ENCODE peak calls at places on chromosomes 2 and 18, in six cellular contexts. U is left ventricle myocardium inferior, Z is sigmoid colon, Y is colonic mucosa, G is uterus, O is HCT116. R is an unnamed sample.
A peak's percentile ranks its signal among the peaks of the same experiment; 100 is the strongest.

GRCh38 chr2:16112251-16112971 is 172.1 kb downstream of the MYCN start:
- DNase-seq in U (no peak), Z (no peak), Y (no peak), G (no peak), O (no peak), R (no peak)

GRCh38 chr2:40244251-40245010 is 207.5 kb downstream of the SLC8A1 start:
- DNase-seq in U (peak; percentile 26), Z (peak; percentile 77), Y (peak; percentile 65), G (peak; percentile 52), O (peak; percentile 33), R (peak; percentile 67)

GRCh38 chr2:184004289-184004944 is 593.9 kb upstream of the ZNF804A start:
- DNase-seq in U (no peak), Z (no peak), Y (no peak), G (no peak), O (no peak), R (no peak)

GRCh38 chr2:202064206-202064880 is 8.7 kb upstream of the KIAA2012 start:
- DNase-seq in U (no peak), Z (no peak), Y (no peak), G (peak; percentile 22), O (no peak), R (no peak)

GRCh38 chr2:195710407-195710806 is 53.4 kb downstream of the SLC39A10 start:
- DNase-seq in U (no peak), Z (no peak), Y (no peak), G (no peak), O (no peak), R (no peak)

GRCh38 chr2:231483398-231484329 is 19.4 kb upstream of the NCL start:
- DNase-seq in U (peak; percentile 57), Z (peak; percentile 62), Y (no peak), G (no peak), O (no peak), R (peak; percentile 81)

GRCh38 chr2:176491172-176491904 is 222.1 kb downstream of the MTX2 start:
- DNase-seq in U (peak; percentile 78), Z (peak; percentile 84), Y (peak; percentile 33), G (peak; percentile 90), O (no peak), R (peak; percentile 70)

GRCh38 chr2:20436716-20437470 is 10.0 kb upstream of the RHOB start:
- DNase-seq in U (no peak), Z (peak; percentile 36), Y (no peak), G (peak; percentile 4), O (no peak), R (no peak)

GRCh38 chr2:191748528-191749180 is 70.7 kb downstream of the NABP1 start:
- DNase-seq in U (no peak), Z (no peak), Y (no peak), G (no peak), O (no peak), R (no peak)

GRCh38 chr18:59629894-59630293 is 67.3 kb downstream of the CCBE1 start:
- DNase-seq in U (peak; percentile 30), Z (peak; percentile 84), Y (no peak), G (peak; percentile 67), O (no peak), R (peak; percentile 72)

GRCh38 chr2:72172478-72172877 is 24.8 kb upstream of the CYP26B1 start:
- DNase-seq in U (no peak), Z (no peak), Y (no peak), G (no peak), O (no peak), R (no peak)

GRCh38 chr2:42971947-42972736 is 179.8 kb upstream of the HAAO start:
- DNase-seq in U (no peak), Z (peak; percentile 46), Y (no peak), G (no peak), O (no peak), R (no peak)

GRCh38 chr2:115481842-115482241 is 1039.4 kb downstream of the DPP10 start:
- DNase-seq in U (no peak), Z (no peak), Y (no peak), G (no peak), O (no peak), R (no peak)

GRCh38 chr2:119323459-119323858 is 43.2 kb downstream of the C2orf76 start:
- DNase-seq in U (no peak), Z (no peak), Y (no peak), G (no peak), O (no peak), R (no peak)

GRCh38 chr2:9214866-9215265 is 8.3 kb downstream of the ASAP2 start:
- DNase-seq in U (no peak), Z (no peak), Y (no peak), G (no peak), O (no peak), R (no peak)

GRCh38 chr2:9212661-9213411 is 6.2 kb downstream of the ASAP2 start:
- DNase-seq in U (no peak), Z (no peak), Y (peak; percentile 63), G (no peak), O (no peak), R (peak; percentile 65)

GRCh38 chr2:9212010-9212638 is 5.5 kb downstream of the ASAP2 start:
- DNase-seq in U (no peak), Z (no peak), Y (peak; percentile 78), G (no peak), O (no peak), R (no peak)

GRCh38 chr2:9211496-9211895 is 4.9 kb downstream of the ASAP2 start:
- DNase-seq in U (peak; percentile 66), Z (no peak), Y (peak; percentile 61), G (no peak), O (no peak), R (peak; percentile 50)

GRCh38 chr2:9213477-9214051 is 7.0 kb downstream of the ASAP2 start:
- DNase-seq in U (no peak), Z (no peak), Y (no peak), G (no peak), O (no peak), R (no peak)
- H3K4me1 ChIP-seq in U (peaks cover 84% of the 10 kb centered on the region), Z (peaks cover 54% of the 10 kb centered on the region), Y (peaks cover 18% of the 10 kb centered on the region), G (peaks cover 20% of the 10 kb centered on the region), O (peaks cover 23% of the 10 kb centered on the region), R (peaks cover 16% of the 10 kb centered on the region)

DNA sequence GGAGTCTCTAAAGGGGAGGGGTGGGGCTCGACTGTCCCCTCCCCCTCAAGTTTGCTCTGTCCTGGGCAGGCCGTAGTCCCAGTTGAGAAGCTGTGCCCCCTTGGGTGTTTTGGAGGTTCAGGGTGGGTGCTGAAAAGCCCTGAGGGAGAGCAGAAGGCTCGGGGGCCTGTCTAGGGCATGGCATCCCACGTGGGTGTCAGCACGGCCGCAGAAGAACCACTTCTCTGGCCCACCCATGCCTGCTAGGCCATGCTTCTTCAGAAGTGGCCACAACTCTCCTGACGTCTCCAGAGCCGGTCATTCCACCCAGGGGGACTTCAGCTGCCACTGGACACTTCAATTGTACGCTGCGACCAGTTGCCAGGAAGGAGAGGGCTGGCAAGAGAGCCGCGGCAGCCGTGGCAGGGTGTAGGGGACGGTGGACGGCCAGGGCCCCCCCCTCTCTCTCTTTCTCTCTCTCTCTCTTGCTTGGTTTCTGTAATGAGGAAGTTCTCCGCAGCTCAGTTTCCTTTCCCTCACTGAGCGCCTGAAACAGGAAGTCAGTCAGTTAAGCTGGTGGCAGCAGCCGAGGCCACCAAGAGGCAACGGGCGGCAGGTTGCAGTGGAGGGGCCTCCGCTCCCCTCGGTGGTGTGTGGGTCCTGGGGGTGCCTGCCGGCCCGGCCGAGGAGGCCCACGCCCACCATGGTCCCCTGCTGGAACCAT is at the start of gene INPP5D:
- DNase-seq in U (peak; percentile 36), Z (peak; percentile 70), Y (peak; percentile 53), G (no peak), O (no peak), R (peak; percentile 70)
- H3K4me3 ChIP-seq in U (peak within 1 kb of the TSS; percentile 69), Z (peak within 1 kb of the TSS; percentile 2), Y (peak within 1 kb of the TSS; percentile 40), G (peak within 1 kb of the TSS; percentile 19), O (no peak within 1 kb of the TSS), R (peak within 1 kb of the TSS; percentile 54)

GRCh38 chr2:134715932-134716643 is 2.7 kb downstream of the TMEM163 start:
- DNase-seq in U (no peak), Z (no peak), Y (no peak), G (no peak), O (no peak), R (no peak)
- H3K4me1 ChIP-seq in U (peaks cover 18% of the 10 kb centered on the region), Z (peaks cover 19% of the 10 kb centered on the region), Y (peaks cover 9% of the 10 kb centered on the region), G (no peaks in the 10 kb centered on the region), O (no peaks in the 10 kb centered on the region), R (no peaks in the 10 kb centered on the region)

DNA sequence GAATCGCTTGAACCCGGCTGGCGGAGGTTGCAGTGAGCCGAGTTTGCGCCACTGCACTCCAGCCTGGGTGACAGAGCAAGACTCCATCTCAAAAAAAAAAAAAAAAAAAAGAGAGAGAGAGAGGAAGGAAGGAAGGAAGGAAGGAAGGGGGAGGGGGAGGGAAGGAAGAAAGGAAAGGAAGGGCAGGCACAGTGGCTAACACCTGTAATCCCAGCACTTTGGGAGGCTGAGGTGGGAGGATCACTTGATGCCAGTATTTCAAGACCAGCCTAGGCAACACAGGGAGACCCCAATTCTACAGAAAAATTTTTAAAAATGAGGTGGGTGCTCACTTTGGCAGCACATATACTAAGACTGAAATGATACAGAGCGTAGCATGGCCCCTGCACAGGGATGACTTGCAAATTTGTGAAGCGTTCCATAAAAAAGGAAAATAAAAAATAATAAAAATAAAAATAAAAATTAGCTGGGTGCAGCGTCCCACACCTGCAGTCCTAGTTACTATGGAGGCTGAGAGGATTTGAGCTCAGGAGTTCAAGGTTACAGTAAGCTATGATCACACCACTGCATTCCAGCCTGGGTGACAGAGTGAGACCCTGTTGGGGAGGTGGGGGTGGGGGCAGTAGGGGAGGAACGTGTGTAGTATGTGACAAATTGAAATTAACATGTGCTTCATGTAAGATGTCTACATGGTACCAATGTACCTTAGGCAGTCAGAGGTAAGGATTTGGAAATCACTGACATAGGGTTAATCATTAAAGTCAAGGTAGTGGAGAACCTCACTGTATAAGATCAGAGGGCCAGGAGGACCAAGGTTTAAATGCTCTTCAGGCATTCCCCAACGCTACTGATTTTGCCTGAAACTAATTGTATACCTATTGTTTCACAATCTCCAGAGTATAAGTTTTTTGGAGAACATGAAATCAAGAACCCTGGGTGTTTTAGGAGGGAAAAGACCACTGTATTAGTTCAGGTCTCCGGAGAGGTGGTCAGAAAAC is 1.4 kb downstream of the WDCP start:
- DNase-seq in U (no peak), Z (no peak), Y (no peak), G (no peak), O (no peak), R (no peak)
- H3K4me3 ChIP-seq in U (peak overlapping the region; percentile 82), Z (no peak overlapping the region), Y (no peak overlapping the region), G (no peak overlapping the region), O (peak overlapping the region; percentile 93), R (peak overlapping the region; percentile 58)

DNA sequence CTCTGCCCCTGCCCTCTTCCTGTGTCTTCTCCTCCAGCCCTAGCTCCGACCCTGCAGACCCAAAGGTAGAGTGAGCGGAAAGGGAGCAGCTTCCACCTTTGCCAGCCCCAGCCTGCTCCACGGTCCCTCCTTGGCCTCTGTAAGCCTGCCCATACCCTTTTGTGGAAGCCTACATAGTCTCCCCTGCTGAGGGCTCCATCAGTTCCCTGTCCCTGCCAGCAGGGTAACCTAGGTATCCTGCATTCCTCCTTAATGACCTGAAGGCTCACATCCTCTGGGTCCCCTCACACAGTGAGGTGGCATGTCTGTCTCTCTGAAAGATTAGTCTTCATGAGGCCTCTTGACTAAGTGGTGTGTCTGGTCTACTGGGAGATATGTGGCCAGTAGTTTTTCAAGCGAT is 20.5 kb upstream of the ACKR3 start:
- DNase-seq in U (no peak), Z (no peak), Y (no peak), G (no peak), O (no peak), R (no peak)
- H3K4me1 ChIP-seq in U (peaks cover 9% of the 10 kb centered on the region), Z (peaks cover 6% of the 10 kb centered on the region), Y (no peaks in the 10 kb centered on the region), G (no peaks in the 10 kb centered on the region), O (no peaks in the 10 kb centered on the region), R (no peaks in the 10 kb centered on the region)

DNA sequence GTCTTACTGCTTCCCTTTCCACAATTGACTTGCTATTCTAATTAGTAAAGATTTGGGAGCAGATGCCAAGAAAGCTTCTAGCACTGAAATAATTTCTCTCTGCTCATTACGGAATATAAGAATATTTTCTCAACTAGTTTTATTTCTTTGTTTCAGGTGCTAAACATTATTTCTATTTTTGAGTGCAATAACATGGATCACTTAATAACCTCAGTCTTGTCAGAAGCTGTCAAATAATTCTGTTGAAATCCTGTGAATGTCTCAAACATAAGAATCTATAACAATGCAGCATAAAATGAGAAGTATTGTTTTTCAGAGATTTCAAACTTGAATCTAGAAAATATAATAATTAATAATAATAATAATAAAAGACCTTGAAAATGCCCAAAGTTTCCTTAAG is 1221.0 kb downstream of the DSC3 start:
- DNase-seq in U (no peak), Z (no peak), Y (no peak), G (no peak), O (no peak), R (no peak)
- H3K4me3 ChIP-seq in U (no peak overlapping the region), Z (no peak overlapping the region), Y (no peak overlapping the region), G (no peak overlapping the region), O (no peak overlapping the region), R (no peak overlapping the region)